ENCODE peak calls at places on chromosomes 5 and 9, in four cellular contexts. J, Z, M and E are unnamed samples. For H3K9me3, the result is how much of the 10 kb centered on the place peaks cover.

GRCh38 chr5:91632871-91633270 is 249.8 kb upstream of the ARRDC3 start:
- DNase-seq in J (no peak), Z (no peak), M (no peak), E (no peak)

GRCh38 chr5:43219120-43219519 is 27.1 kb downstream of the NIM1K start:
- DNase-seq in M (no peak), Z (no peak), J (no peak), E (no peak)

GRCh38 chr9:3677541-3677940 is 151.7 kb upstream of the RFX3 start:
- DNase-seq in J (no peak), M (no peak), Z (no peak), E (no peak)

GRCh38 chr9:19209188-19209587 is 21.3 kb upstream of the DENND4C start:
- DNase-seq in Z (no peak), J (no peak), M (no peak), E (no peak)

GRCh38 chr5:149808264-149808982 is 78.3 kb downstream of the PPARGC1B start:
- DNase-seq in Z (no peak), M (no peak), J (no peak), E (no peak)

GRCh38 chr5:95842955-95843544 is 20.5 kb upstream of the GLRX start:
- DNase-seq in M (peak), Z (peak), J (peak), E (peak)

GRCh38 chr9:23821400-23822181 is 4.4 kb downstream of the ELAVL2 start:
- DNase-seq in M (peak), J (no peak), Z (peak), E (no peak)

GRCh38 chr5:95822408-95823240 is at the start of gene GLRX:
- DNase-seq in M (peak), J (peak), Z (peak), E (peak)

GRCh38 chr9:134637241-134637640 is 4.4 kb upstream of the COL5A1 start:
- DNase-seq in J (no peak), Z (peak), M (peak), E (peak)

GRCh38 chr9:69874301-69875060 is 53.9 kb downstream of the CFAP95 start:
- DNase-seq in J (no peak), Z (no peak), M (no peak), E (no peak)

GRCh38 chr5:172730222-172730621 is 40.8 kb downstream of the DUSP1 start:
- DNase-seq in Z (no peak), M (no peak), J (no peak), E (no peak)

GRCh38 chr5:150152636-150153462 is 2.8 kb downstream of the PDGFRB start:
- DNase-seq in Z (no peak), M (no peak), J (peak), E (no peak)

GRCh38 chr5:135461752-135462151 is 9.6 kb upstream of the TIFAB start:
- DNase-seq in Z (peak), J (no peak), M (no peak), E (no peak)

GRCh38 chr9:131422241-131422792 is 28.4 kb downstream of the PRRC2B start:
- DNase-seq in Z (no peak), J (peak), M (peak), E (peak)

GRCh38 chr9:12554636-12555035 is 138.5 kb upstream of the TYRP1 start:
- DNase-seq in M (no peak), J (peak), Z (no peak), E (no peak)

GRCh38 chr5:174644918-174645317 is 79.5 kb upstream of the MSX2 start:
- DNase-seq in J (no peak), Z (no peak), M (no peak), E (no peak)

GRCh38 chr5:98483301-98483700 is 290.2 kb upstream of the RGMB start:
- DNase-seq in J (peak), M (no peak), Z (no peak), E (no peak)

GRCh38 chr5:978051-978450 is 30.6 kb upstream of the NKD2 start:
- DNase-seq in J (no peak), Z (no peak), M (peak), E (no peak)

GRCh38 chr5:150286820-150287219 is 2.8 kb downstream of the CAMK2A start:
- DNase-seq in M (no peak), J (no peak), Z (peak), E (no peak)

GRCh38 chr9:129185991-129186390 is 7.9 kb upstream of the IER5L start:
- DNase-seq in J (peak), Z (no peak), M (no peak), E (no peak)

DNA sequence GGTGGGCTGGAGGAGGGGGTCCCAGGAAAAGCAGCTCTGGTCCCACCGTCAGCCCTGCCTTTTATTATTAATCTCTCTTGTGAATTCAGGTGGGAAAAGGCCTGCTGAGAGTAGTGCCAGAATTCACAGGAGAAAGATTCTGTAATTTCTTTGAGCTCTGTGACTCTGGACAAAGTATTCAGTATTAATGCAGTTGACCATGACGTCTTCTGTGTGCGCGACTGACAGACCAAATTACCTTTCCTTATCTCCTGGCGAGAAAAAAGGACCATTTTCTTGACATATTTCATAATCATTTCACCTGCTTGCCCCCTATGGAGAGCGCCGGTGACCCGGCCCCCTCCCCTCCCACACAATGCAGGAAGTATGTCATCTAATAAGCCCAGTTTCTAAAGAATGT is 26.8 kb upstream of the GRHPR start:
- DNase-seq in M (no peak), J (no peak), Z (no peak), E (no peak)
- H3K4me3 ChIP-seq in M (no peak), J (no peak), Z (no peak), E (no peak)

GRCh38 chr5:179148703-179149170 is 88.6 kb downstream of the ZNF354C start:
- DNase-seq in Z (peak), M (no peak), J (no peak), E (no peak)

GRCh38 chr5:179149278-179149677 is 89.1 kb downstream of the ZNF354C start:
- DNase-seq in Z (peak), M (no peak), J (no peak), E (no peak)

GRCh38 chr5:179151521-179152118 is 91.4 kb downstream of the ZNF354C start:
- DNase-seq in J (no peak), Z (peak), M (no peak), E (no peak)

GRCh38 chr5:179147991-179148702 is 88.0 kb downstream of the ZNF354C start:
- DNase-seq in M (no peak), J (no peak), Z (peak), E (no peak)

GRCh38 chr5:179150011-179150410 is 89.8 kb downstream of the ZNF354C start:
- DNase-seq in Z (peak), M (no peak), J (no peak), E (no peak)
- H3K9me3 ChIP-seq in Z (under half), M (under half), J (under half), E (under half)

DNA sequence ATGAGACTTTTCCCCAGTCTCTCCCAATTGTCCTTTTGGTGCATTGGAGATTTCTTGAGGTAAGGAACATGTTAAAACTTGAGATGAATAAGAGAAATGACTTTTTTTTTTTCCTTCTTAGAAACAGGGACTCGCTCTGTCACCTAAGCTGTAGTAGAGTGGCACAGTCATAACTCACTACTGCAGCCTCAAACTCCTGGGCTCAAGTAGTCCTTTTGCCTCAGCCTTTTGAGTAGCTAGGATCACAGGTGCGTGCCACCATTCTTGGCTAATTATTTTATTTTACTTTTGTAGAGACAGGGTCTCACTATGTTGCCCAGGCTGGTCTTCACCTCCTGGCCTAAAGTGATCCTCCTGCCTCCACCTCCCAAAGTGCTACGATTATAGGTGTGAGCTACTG is 25.9 kb downstream of the CDC42SE2 start:
- DNase-seq in M (no peak), J (no peak), Z (no peak), E (no peak)
- H3K4me3 ChIP-seq in M (no peak), J (no peak), Z (no peak), E (no peak)

DNA sequence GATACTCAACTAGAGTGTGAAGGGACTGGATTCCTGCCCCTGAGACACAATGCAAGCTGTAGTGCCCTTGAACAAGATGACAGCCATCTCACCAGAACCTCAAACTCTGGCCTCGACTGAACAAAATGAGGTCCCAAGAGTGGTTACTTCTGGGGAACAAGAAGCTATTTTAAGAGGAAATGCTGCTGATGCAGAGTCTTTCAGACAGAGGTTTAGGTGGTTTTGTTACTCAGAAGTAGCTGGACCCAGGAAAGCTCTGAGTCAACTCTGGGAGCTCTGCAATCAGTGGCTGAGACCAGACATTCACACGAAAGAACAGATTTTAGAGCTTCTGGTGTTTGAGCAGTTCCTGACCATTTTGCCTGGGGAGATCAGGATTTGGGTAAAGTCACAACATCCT is 2.4 kb downstream of the ZNF483 start:
- DNase-seq in Z (no peak), J (no peak), M (no peak), E (no peak)
- H3K9me3 ChIP-seq in Z (under half), J (under half), M (under half), E (under half)

GRCh38 chr5:26893078-26893477 is 145.3 kb downstream of the CDH9 start:
- DNase-seq in J (no peak), M (no peak), Z (no peak), E (no peak)
- H3K4me3 ChIP-seq in J (no peak), M (no peak), Z (no peak), E (no peak)

GRCh38 chr5:141413540-141414069 is 818 bp downstream of the PCDHGA10 start:
- DNase-seq in J (no peak), Z (no peak), M (no peak), E (no peak)
- H3K9me3 ChIP-seq in J (half or more), Z (under half), M (half or more), E (under half)